ENCODE peak calls at places on chromosomes 12 and 14, in five cellular contexts. W, Z, C, T and L are unnamed samples.
A peak's percentile ranks its signal among the peaks of the same experiment; 100 is the strongest.

GRCh38 chr12:117334855-117335587 is 26.4 kb downstream of the NOS1 start:
- DNase-seq in W (no peak), Z (no peak), C (no peak), T (no peak), L (no peak)

GRCh38 chr12:70408004-70408790 is 42.1 kb downstream of the KCNMB4 start:
- DNase-seq in W (no peak), Z (no peak), C (no peak), T (no peak), L (no peak)

GRCh38 chr12:8687846-8688601 is 9.8 kb upstream of the RIMKLB start:
- DNase-seq in W (no peak), Z (no peak), C (peak; percentile 82), T (peak; percentile 91), L (no peak)

GRCh38 chr14:96275182-96276112 is 19.4 kb downstream of the BDKRB1 start:
- DNase-seq in W (peak; percentile 68), Z (peak; percentile 92), C (peak; percentile 90), T (peak; percentile 79), L (peak; percentile 78)

GRCh38 chr14:99936738-99937474 is 128.3 kb upstream of the EVL start:
- DNase-seq in W (no peak), Z (no peak), C (no peak), T (no peak), L (no peak)

GRCh38 chr12:14841761-14842160 is 1.6 kb downstream of the ART4 start:
- DNase-seq in W (no peak), Z (no peak), C (peak; percentile 54), T (peak; percentile 72), L (peak; percentile 79)

GRCh38 chr14:68506645-68507405 is 286.0 kb downstream of the ZFP36L1 start:
- DNase-seq in W (no peak), Z (no peak), C (no peak), T (no peak), L (no peak)

GRCh38 chr14:55127491-55127951 is 1.5 kb upstream of the LGALS3 start:
- DNase-seq in W (no peak), Z (no peak), C (peak; percentile 39), T (peak; percentile 24), L (peak; percentile 95)

GRCh38 chr14:31889297-31889696 is 187.8 kb upstream of the ARHGAP5 start:
- DNase-seq in W (no peak), Z (no peak), C (no peak), T (no peak), L (no peak)
- H3K36me3 ChIP-seq in W (no peaks in the 10 kb centered on the region), Z (no peaks in the 10 kb centered on the region), C (no peaks in the 10 kb centered on the region), T (no peaks in the 10 kb centered on the region), L (no peaks in the 10 kb centered on the region)

DNA sequence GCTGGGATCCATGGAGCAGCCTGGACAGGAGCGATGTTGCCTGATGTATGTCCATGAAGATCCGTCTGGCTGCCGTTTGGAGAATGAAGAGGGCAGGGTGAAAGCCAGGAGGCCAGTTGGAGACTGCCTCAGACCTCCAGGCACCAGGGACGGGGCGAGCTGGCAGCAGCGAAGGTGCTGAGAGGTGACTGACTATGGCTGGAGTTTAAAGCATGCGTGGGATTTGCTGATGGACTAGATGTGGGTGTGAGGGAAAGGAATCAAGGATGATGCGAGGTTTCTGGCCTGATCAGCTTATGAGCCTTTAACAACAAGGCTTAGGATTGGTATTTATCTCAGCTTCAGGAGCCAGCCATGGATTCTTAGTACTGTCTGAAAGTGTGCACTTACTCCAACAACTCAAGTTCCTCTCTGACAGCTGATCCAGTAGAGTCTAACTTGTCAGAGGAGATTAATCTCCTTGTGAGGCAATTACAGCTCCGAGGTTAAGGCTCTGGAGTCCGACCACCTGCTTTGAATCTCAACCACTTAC is 49.4 kb downstream of the DYNC1H1 start:
- DNase-seq in W (no peak), Z (no peak), C (no peak), T (no peak), L (peak; percentile 72)
- H3K23ac ChIP-seq in W (no peak overlapping the region), Z (no peak overlapping the region), C (no peak overlapping the region), T (no peak overlapping the region), L (no peak overlapping the region)

DNA sequence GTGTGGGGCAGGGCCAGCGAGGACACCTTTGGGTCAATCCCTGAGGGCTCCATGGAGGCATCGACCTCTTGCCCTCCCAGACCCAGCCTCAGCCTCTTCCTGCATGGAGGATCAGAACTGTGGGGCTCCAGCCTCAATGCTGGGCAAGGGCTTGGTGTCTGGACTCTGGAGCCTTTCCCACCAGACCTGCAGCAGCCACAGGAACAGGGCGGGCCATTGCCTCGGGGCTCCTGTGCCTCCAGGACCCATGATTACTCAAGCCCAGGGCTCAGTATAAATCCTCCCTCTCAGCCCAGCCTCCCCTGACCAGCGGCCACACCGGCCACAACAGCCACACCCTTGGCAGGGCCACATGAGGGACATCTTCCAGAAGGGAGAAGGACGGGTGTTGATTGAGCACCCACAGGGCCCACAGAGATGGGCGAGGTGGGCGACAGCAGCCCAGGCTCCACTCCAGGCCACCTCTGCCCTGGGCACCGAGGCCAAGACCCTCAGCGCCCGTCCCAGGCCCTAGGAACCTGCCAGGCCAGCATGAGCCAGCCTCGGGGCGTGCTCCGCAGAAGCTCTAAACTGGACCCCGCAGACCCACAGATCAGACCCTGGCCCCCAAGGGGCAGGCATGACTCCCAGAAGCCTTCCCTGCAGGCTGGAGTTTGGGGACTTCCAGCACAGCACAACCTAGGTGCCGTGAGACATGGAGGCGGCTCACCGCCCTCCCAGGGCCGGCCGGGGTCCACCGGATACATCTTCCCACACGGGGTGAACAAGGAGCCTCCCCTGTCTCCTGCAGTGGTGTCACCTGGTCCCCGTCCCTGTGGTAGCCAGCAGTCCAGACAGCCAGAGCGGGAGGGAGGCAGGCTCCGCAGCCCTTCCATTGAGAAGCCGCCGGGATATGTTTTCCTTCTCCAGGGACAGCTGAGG is 25.1 kb downstream of the NCOR2 start:
- DNase-seq in W (no peak), Z (no peak), C (no peak), T (no peak), L (peak; percentile 85)
- H4K91ac ChIP-seq in W (no peak overlapping the region), Z (no peak overlapping the region), C (no peak overlapping the region), T (peak overlapping the region; percentile 60), L (peak overlapping the region; percentile 10)

GRCh38 chr12:2688381-2688881 is 106.3 kb upstream of the FKBP4 start:
- DNase-seq in W (no peak), Z (no peak), C (no peak), T (no peak), L (no peak)
- H3K36me3 ChIP-seq in W (no peaks in the 10 kb centered on the region), Z (no peaks in the 10 kb centered on the region), C (peaks cover 19% of the 10 kb centered on the region), T (peaks cover 41% of the 10 kb centered on the region), L (no peaks in the 10 kb centered on the region)

DNA sequence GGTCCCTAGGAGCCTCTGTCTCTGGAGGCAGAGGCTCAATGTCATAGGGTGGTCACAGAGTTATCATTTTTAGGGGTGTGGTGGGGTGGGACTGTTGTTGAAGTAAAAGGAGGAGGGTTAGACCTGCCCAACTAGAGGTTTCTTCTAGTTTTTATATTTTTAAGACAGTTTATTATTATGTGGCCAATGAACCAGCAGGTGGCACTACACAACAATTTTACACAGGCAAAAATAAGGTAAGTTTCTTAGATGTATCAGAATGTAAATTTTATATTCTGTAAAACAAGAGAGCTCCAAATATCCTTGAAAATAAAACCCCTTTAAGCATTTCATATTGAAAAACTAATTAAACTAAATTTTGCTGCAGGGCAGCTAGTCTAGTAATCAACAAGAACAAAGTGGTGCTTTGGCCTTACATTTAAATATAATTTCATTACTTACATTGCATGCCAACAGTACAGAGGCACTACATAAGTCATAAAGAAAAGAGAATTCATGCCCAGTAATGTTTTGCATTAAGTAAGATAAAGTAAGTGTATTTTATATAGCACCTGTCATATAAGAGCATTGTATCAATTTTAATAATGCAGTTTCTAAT is 22.2 kb upstream of the OVCH1 start:
- DNase-seq in W (peak; percentile 11), Z (no peak), C (peak; percentile 68), T (peak; percentile 65), L (peak; percentile 64)
- H3K23ac ChIP-seq in W (no peak overlapping the region), Z (no peak overlapping the region), C (no peak overlapping the region), T (no peak overlapping the region), L (no peak overlapping the region)

DNA sequence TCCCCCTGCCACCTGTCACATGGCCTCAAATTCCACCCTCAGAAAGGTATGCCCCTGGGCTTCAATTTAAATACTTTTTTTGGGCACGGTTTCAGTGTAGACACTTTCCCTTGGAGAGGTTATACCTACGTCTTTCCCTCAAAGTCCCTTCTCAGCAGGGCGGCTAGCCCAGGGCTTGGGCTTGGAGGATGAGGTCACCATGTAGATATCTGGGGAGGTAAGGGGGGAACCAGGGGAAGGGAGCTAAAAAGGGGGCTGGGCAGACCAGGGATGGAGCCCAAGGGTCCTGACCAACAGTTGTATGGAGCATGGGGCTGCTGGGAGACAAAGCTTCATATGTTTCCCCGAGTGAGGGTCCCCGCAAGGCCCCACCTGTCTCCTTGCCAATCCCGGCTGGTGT is 131.2 kb upstream of the TBX3 start:
- DNase-seq in W (no peak), Z (no peak), C (no peak), T (no peak), L (no peak)
- H4K91ac ChIP-seq in W (no peak overlapping the region), Z (no peak overlapping the region), C (no peak overlapping the region), T (no peak overlapping the region), L (peak overlapping the region; percentile 48)